ENCODE peak calls at places on chromosomes 3 and 15, in five cellular contexts. P, U, N, Y and R are unnamed samples.

GRCh38 chr15:62164500-62165028 is 521 bp downstream of the C2CD4B start:
- DNase-seq in P (no peak), U (no peak), N (no peak), Y (no peak), R (peak; percentile 15)

GRCh38 chr3:48399387-48400172 is 27.6 kb downstream of the FBXW12 start:
- DNase-seq in P (no peak), U (peak; percentile 5), N (no peak), Y (no peak), R (no peak)

GRCh38 chr3:176521531-176522175 is 675.6 kb downstream of the TBL1XR1 start:
- DNase-seq in P (no peak), U (no peak), N (no peak), Y (no peak), R (no peak)

GRCh38 chr3:112619295-112619694 is 21.6 kb downstream of the CCDC80 start:
- DNase-seq in P (no peak), U (peak; percentile 44), N (no peak), Y (no peak), R (no peak)

GRCh38 chr3:42012935-42013651 is 51.2 kb upstream of the ULK4 start:
- DNase-seq in P (peak; percentile 86), U (peak; percentile 93), N (peak; percentile 69), Y (peak; percentile 37), R (peak; percentile 73)

GRCh38 chr3:69231929-69232437 is 109.6 kb upstream of the LMOD3 start:
- DNase-seq in P (no peak), U (peak; percentile 10), N (no peak), Y (no peak), R (no peak)

GRCh38 chr3:14787630-14788029 is 31.1 kb upstream of the FGD5 start:
- DNase-seq in P (no peak), U (no peak), N (no peak), Y (peak; percentile 49), R (no peak)

GRCh38 chr15:36595625-36596024 is 16.2 kb downstream of the CDIN1 start:
- DNase-seq in P (no peak), U (no peak), N (no peak), Y (no peak), R (no peak)

GRCh38 chr3:170363471-170363994 is 6.0 kb downstream of the SKIL start:
- DNase-seq in P (no peak), U (no peak), N (no peak), Y (no peak), R (no peak)

GRCh38 chr3:162610261-162610660 is 1113.7 kb downstream of the OTOL1 start:
- DNase-seq in P (no peak), U (no peak), N (no peak), Y (no peak), R (no peak)

GRCh38 chr3:100110101-100110500 is 4.2 kb downstream of the FILIP1L start:
- DNase-seq in P (no peak), U (no peak), N (no peak), Y (no peak), R (no peak)

GRCh38 chr15:44298878-44299277 is 10.4 kb downstream of the GOLM2 start:
- DNase-seq in P (no peak), U (peak; percentile 26), N (no peak), Y (peak; percentile 10), R (no peak)

GRCh38 chr15:77409259-77410156 is 10.4 kb downstream of the PEAK1 start:
- DNase-seq in P (peak; percentile 51), U (no peak), N (no peak), Y (no peak), R (no peak)

GRCh38 chr15:90049666-90050604 is 48.8 kb downstream of the ZNF710 start:
- DNase-seq in P (no peak), U (no peak), N (no peak), Y (no peak), R (no peak)

GRCh38 chr3:38138347-38139190 is at the start of gene MYD88:
- DNase-seq in P (no peak), U (peak; percentile 83), N (peak; percentile 71), Y (peak; percentile 63), R (peak; percentile 77)

GRCh38 chr3:127697531-127698240 is 24.9 kb downstream of the ABTB1 start:
- DNase-seq in P (peak; percentile 48), U (peak; percentile 73), N (peak; percentile 58), Y (peak; percentile 58), R (peak; percentile 39)

DNA sequence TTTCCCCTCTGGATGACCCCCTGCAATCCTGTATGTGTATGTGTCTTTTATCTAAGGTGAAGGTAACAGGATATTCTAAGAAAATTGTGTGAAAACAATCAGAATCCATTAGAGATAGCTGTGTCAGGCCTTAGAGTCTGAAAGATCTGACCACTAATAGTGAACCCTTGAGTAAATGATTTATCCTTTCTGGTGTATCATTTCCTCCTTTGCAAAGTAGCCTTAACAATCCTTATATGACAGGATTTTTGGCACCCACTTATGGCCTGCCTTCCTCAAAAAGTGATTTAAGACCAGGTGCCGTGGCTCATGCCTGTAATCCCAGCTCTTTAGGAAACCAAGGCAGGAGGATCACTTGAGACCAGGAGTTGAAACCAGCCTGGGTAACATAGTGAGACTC is 110.2 kb downstream of the RBPMS2 start:
- DNase-seq in P (no peak), U (no peak), N (no peak), Y (no peak), R (no peak)
- TF ChIP-seq POLR2AphosphoS5 in P (no peak), U (no peak), N (no peak), Y (no peak), R (no peak)

GRCh38 chr3:31234143-31234542 is 298.6 kb upstream of the STT3B start:
- DNase-seq in P (no peak), U (no peak), N (no peak), Y (no peak), R (no peak)
- TF ChIP-seq POLR2A in P (no peak), U (no peak), N (no peak), Y (no peak), R (no peak)

DNA sequence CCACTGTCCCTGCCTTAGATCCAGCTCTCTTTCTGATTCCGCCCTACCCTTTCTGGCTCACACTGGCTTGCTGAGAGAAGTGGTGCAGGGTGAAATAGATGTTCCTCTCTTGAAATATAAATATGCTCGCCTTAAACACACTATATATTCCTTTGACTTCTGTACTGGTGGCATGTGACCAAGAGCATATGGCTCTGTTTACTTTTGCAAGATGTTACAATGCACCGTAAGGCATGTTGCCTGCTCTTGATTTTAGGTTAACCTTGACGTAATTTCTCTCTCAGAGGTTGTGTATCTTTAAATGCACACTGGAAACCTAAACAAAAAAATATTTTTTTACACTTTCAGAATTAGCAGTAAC is 749 bp downstream of the RSRC1 start:
- DNase-seq in P (no peak), U (no peak), N (no peak), Y (no peak), R (no peak)
- TF ChIP-seq TAF1 in P (no peak), U (no peak), N (no peak), Y (no peak), R (no peak)

DNA sequence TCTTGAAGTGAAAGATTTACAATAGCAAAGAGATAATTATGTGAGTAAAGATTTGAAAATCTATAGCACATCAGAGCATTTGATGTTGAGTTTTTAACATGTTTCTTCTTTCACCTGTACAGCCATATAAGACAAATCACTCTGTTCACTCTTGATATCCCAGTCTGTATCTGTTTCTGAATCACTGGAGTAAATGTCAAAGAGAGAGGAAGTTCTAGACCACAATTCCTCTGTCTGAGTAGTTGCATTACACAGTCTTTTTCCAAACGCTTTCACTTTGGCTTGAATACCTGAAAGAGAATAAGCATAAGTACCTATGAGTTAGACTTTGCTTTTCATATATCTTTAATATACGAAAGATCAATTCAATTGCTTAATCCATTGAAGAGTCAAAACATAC is 9.9 kb downstream of the THAP10 start:
- DNase-seq in P (no peak), U (no peak), N (no peak), Y (no peak), R (no peak)
- TF ChIP-seq POLR2AphosphoS5 in P (no peak), U (no peak), N (no peak), Y (no peak), R (no peak)

GRCh38 chr15:72229947-72230196 is 1.1 kb downstream of the PKM start:
- DNase-seq in P (no peak), U (no peak), N (no peak), Y (no peak), R (no peak)

GRCh38 chr15:72230197-72231065 is 559 bp downstream of the PKM start:
- DNase-seq in P (peak; percentile 51), U (peak; percentile 83), N (peak; percentile 35), Y (peak; percentile 81), R (peak; percentile 52)

GRCh38 chr15:72227192-72227586 is 3.8 kb downstream of the PKM start:
- DNase-seq in P (peak; percentile 46), U (peak; percentile 31), N (no peak), Y (peak; percentile 7), R (no peak)

GRCh38 chr15:72229076-72229946 is 1.7 kb downstream of the PKM start:
- DNase-seq in P (no peak), U (no peak), N (no peak), Y (no peak), R (no peak)

GRCh38 chr15:72227720-72228119 is 3.3 kb downstream of the PKM start:
- DNase-seq in P (no peak), U (no peak), N (no peak), Y (no peak), R (no peak)
- TF ChIP-seq POLR2A in P (peak; percentile 42), U (no peak), N (no peak), Y (no peak), R (no peak)